ENCODE peak calls at places on chromosomes 4 and X, in seven cellular contexts. H is fibroblast of pulmonary artery, E is BJ, C is hepatocyte, K is mucosa of descending colon, X is endodermal cell, B is dorsolateral prefrontal cortex. U is an unnamed sample.

GRCh38 chr4:29970626-29971025 is 749.5 kb upstream of the PCDH7 start:
- DNase-seq in K (no peak), H (peak), X (peak), C (peak), B (no peak), E (no peak), U (no peak)

GRCh38 chr4:179097741-179098140 is 1655.5 kb upstream of the AGA start:
- DNase-seq in C (peak), H (peak), B (no peak), X (peak), K (no peak), E (no peak), U (no peak)

GRCh38 chr4:4640692-4641091 is 98.8 kb upstream of the STX18 start:
- DNase-seq in H (no peak), C (no peak), X (peak), K (no peak), B (no peak), E (no peak), U (no peak)

GRCh38 chr4:152024881-152025280 is 264.1 kb upstream of the GATB start:
- DNase-seq in C (no peak), H (no peak), X (no peak), E (no peak), B (no peak), K (no peak), U (no peak)

GRCh38 chrX:69065451-69065850 is 99.8 kb downstream of the PJA1 start:
- DNase-seq in K (no peak), E (no peak), H (no peak), B (no peak), X (peak), C (no peak), U (peak)

GRCh38 chr4:15239866-15240265 is 188.0 kb upstream of the C1QTNF7 start:
- DNase-seq in X (no peak), E (no peak), C (peak), K (no peak), H (peak), B (no peak), U (peak)

GRCh38 chr4:159012381-159012780 is 90.5 kb upstream of the RAPGEF2 start:
- DNase-seq in K (no peak), E (peak), B (no peak), H (peak), C (no peak), X (no peak), U (peak)

GRCh38 chr4:168781884-168782283 is 228.2 kb downstream of the CBR4 start:
- DNase-seq in K (no peak), H (no peak), C (no peak), B (no peak), E (no peak), X (no peak), U (no peak)

GRCh38 chr4:88297131-88297530 is 12.8 kb upstream of the PPM1K start:
- DNase-seq in B (no peak), C (no peak), E (no peak), H (no peak), K (no peak), X (peak), U (no peak)

GRCh38 chr4:168632246-168632832 is 135.5 kb downstream of the PALLD start:
- DNase-seq in X (peak), K (no peak), C (no peak), E (no peak), H (no peak), B (no peak), U (peak)

GRCh38 chrX:15497865-15498264 is 2.7 kb upstream of the BMX start:
- DNase-seq in H (peak), E (no peak), B (peak), C (peak), X (peak), K (peak), U (peak)

GRCh38 chr4:27315625-27316024 is 455.0 kb downstream of the STIM2 start:
- DNase-seq in X (no peak), H (no peak), E (no peak), B (no peak), K (no peak), C (no peak), U (no peak)

GRCh38 chr4:12409507-12410190 is 981.0 kb upstream of the HS3ST1 start:
- DNase-seq in H (peak), E (no peak), X (no peak), C (peak), B (no peak), K (no peak), U (peak)

GRCh38 chr4:37685726-37686372 is 327 bp downstream of the RELL1 start:
- DNase-seq in E (no peak), C (peak), H (no peak), X (no peak), K (no peak), B (no peak), U (no peak)

GRCh38 chr4:158754385-158755180 is 14.2 kb upstream of the FNIP2 start:
- DNase-seq in K (no peak), C (no peak), E (peak), X (no peak), H (no peak), B (no peak), U (peak)

GRCh38 chrX:150767475-150768131 is 74.4 kb downstream of the MTMR1 start:
- DNase-seq in C (peak), H (peak), E (peak), K (no peak), B (no peak), X (peak), U (peak)

DNA sequence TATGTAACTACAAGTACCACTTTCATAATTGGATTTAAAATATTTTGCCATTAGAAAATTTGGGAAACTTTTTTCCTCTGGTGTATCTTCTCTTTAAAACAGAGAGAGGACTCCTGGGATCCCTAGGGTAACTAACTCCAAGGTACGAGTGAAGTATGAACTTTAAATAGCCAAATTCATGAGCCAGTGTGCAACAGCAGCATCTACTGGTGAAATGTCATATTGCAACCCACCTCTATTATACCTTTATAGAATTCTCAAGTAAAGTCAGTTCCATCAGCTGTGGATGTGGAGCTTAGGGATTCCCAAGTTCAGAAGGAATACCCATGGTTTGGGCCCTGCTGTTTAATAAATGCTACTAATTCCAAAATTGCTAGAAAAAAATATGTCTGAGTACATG is 282.7 kb upstream of the TAPT1 start:
- DNase-seq in X (no peak), K (no peak), B (no peak), H (no peak), C (no peak), E (no peak), U (no peak)
- TF ChIP-seq CTCF in X (peak), K (no peak), B (no peak), H (peak), C (no peak), E (peak), U (peak)

GRCh38 chr4:148211533-148211932 is 230.7 kb downstream of the NR3C2 start:
- DNase-seq in X (no peak), E (no peak), C (no peak), B (no peak), K (no peak), H (no peak), U (no peak)

GRCh38 chr4:148216866-148217814 is 225.1 kb downstream of the NR3C2 start:
- DNase-seq in K (no peak), H (no peak), X (no peak), C (no peak), B (no peak), E (no peak), U (peak)

GRCh38 chr4:148215202-148215601 is 227.0 kb downstream of the NR3C2 start:
- DNase-seq in H (no peak), B (no peak), K (no peak), C (no peak), E (no peak), X (no peak), U (no peak)

GRCh38 chr4:148216321-148216720 is 225.9 kb downstream of the NR3C2 start:
- DNase-seq in E (no peak), X (no peak), C (no peak), B (no peak), H (no peak), K (no peak), U (peak)

DNA sequence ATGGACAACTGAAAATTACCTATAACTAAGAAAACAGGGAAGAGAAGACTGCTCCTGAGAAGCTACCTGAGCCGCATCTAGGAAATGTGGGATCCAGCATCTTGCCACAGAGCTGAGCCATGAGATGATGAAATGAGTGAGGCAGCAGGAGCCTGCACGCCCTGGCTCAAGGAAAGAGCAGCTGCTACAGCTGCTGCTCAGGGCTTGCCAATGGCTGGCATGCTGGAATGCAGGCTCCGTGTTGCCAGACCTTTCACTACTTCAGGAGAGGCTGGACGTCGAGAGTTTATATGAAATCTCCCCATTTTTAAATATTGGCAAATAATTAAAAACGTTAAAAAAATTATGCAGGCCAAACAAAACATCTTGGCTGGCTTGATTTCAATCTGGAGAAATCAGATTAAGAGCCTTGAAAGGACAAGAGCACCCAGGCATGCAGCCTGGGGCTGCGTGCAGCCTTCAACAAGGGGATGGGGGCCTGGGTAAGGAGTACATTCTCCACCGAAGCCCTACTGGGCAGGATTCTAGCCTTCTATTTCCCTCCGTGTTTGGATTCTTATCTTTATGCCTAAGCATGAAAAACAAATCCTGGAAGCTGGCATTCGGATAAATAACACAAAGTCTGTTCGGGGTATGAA is 227.6 kb downstream of the NR3C2 start:
- DNase-seq in B (no peak), E (no peak), K (no peak), H (no peak), X (no peak), C (no peak), U (peak)
- H3K4me3 ChIP-seq in B (no peak), E (no peak), K (no peak), H (no peak), X (no peak), C (no peak), U (no peak)

DNA sequence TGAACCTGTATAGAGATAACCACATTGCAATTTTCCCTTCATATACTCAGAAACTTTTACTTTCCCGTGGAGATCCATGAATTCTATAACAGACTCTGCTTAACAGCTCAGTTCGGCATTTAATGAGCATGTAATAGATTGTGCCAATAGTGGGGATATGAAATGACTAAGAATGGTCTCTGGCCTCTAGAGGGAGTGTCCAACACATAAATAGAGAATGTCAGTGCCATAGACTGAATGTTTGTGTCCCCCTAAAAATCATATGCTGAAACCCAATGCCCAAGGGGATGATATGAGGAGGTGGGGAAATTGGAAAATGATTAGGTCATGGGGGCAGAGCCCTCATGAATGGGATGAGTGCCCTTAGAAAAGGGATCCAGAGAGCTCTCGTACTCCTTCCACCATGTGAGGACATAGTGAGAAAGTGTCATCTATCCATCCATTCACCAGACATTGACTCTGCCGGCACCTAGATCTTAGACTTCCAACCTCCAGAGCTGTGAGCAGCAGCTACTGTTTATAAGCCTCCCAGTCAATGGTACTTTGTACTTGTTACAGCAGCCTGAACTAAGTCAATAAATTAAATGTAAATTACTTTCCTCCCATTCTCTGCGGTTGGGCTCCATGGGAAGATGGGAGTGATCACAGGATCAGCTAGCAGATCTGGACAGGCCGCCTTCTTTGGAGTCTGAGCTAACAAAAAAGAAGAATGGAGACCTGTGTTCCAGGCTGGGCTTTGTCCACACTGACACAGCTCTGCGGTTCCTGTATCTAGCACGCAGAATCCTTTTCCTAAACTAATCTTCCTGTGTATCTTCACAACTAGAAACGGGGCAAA is 28.1 kb upstream of the HPSE start:
- DNase-seq in E (peak), C (peak), H (peak), B (no peak), K (no peak), X (no peak), U (peak)
- TF ChIP-seq CTCF in E (peak), C (peak), H (peak), B (no peak), K (no peak), X (peak), U (peak)

DNA sequence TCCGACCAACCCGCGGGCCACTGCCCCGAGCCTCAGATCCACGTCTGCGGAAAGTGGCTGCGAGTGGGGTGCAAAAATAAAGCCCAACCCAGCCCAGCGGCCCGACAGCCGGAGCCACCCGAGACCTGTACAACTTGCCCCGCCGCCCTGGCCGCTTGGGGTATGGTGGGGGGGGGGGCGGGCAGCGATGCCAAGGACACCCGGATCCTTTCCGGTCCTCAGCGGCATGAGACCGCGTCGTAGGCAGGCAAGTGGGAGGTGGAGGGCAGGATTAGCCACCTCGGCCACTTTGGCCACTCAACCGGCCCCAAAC is 1.6 kb downstream of the SLITRK4 start:
- DNase-seq in E (no peak), X (no peak), K (peak), C (no peak), H (no peak), B (no peak), U (no peak)
- H3K4me3 ChIP-seq in E (no peak), X (no peak), K (no peak), C (peak), H (peak), B (peak), U (no peak)

GRCh38 chr4:173827707-173828106 is 297.7 kb upstream of the HAND2 start:
- DNase-seq in B (no peak), H (peak), E (no peak), X (no peak), C (no peak), K (no peak), U (no peak)
- TF ChIP-seq CTCF in B (no peak), H (peak), E (peak), X (peak), C (no peak), K (no peak), U (peak)